ENCODE peak calls at places on chromosomes 4 and X, in four cellular contexts. Q is colonic mucosa, U is fibroblast of lung, W is mammary epithelial cell. A is an unnamed sample.

GRCh38 chr4:11632015-11632414 is 203.3 kb upstream of the HS3ST1 start:
- DNase-seq in U (no peak), Q (no peak), W (peak; percentile 88), A (no peak)

GRCh38 chrX:112083624-112084326 is 1.2 kb upstream of the TRPC5 start:
- DNase-seq in W (no peak), U (no peak), Q (no peak), A (peak; percentile 78)

GRCh38 chr4:87080462-87080861 is 140.0 kb downstream of the KLHL8 start:
- DNase-seq in U (no peak), Q (no peak), W (no peak), A (no peak)

GRCh38 chrX:40949071-40949470 is 136.2 kb upstream of the USP9X start:
- DNase-seq in Q (no peak), U (no peak), W (no peak), A (no peak)

GRCh38 chr4:90536408-90536807 is 409.2 kb downstream of the CCSER1 start:
- DNase-seq in W (no peak), U (no peak), Q (no peak), A (no peak)

GRCh38 chrX:33725556-33726232 is 406.4 kb downstream of the FAM47A start:
- DNase-seq in W (peak; percentile 16), U (no peak), Q (no peak), A (peak; percentile 76)

GRCh38 chr4:79292008-79292407 is 33.9 kb downstream of the NAA11 start:
- DNase-seq in W (no peak), U (no peak), Q (no peak), A (no peak)

GRCh38 chrX:8201896-8202331 is 30.8 kb upstream of the VCX2 start:
- DNase-seq in Q (no peak), U (peak; percentile 95), W (no peak), A (no peak)

GRCh38 chr4:16862688-16863087 is 35.8 kb downstream of the LDB2 start:
- DNase-seq in Q (no peak), W (no peak), U (peak; percentile 67), A (no peak)

GRCh38 chr4:48275247-48275646 is 5.6 kb upstream of the TEC start:
- DNase-seq in Q (no peak), W (peak; percentile 24), U (no peak), A (peak; percentile 54)

GRCh38 chrX:23901805-23902204 is 5.9 kb downstream of the APOO start:
- DNase-seq in W (peak; percentile 72), Q (peak; percentile 72), U (peak; percentile 70), A (peak; percentile 73)

GRCh38 chr4:3330682-3331081 is 37.9 kb downstream of the RGS12 start:
- DNase-seq in Q (no peak), W (no peak), U (no peak), A (peak; percentile 11)

GRCh38 chr4:114598191-114599121 is at the start of gene UGT8:
- DNase-seq in W (peak; percentile 32), Q (peak; percentile 92), U (peak; percentile 24), A (peak; percentile 89)

GRCh38 chr4:169333265-169333664 is 62.5 kb upstream of the SH3RF1 start:
- DNase-seq in W (no peak), U (no peak), Q (no peak), A (no peak)

GRCh38 chr4:112946127-112946526 is 103.3 kb upstream of the ANK2 start:
- DNase-seq in U (no peak), Q (no peak), W (no peak), A (peak; percentile 57)

GRCh38 chrX:677376-677775 is 46.8 kb downstream of the SHOX start:
- DNase-seq in W (no peak), U (no peak), Q (no peak), A (no peak)

GRCh38 chr4:153371835-153372234 is 27.3 kb downstream of the MND1 start:
- DNase-seq in Q (no peak), U (no peak), W (no peak), A (no peak)

GRCh38 chr4:55329012-55329411 is 17.0 kb upstream of the SRD5A3 start:
- DNase-seq in W (peak; percentile 9), U (no peak), Q (no peak), A (no peak)

GRCh38 chr4:17619416-17620105 is 5.1 kb downstream of the MED28 start:
- DNase-seq in Q (no peak), U (no peak), W (no peak), A (no peak)

GRCh38 chr4:143654571-143654970 is 45.9 kb downstream of the FREM3 start:
- DNase-seq in Q (no peak), W (no peak), U (no peak), A (no peak)

GRCh38 chr4:142378179-142378578 is 467.9 kb downstream of the INPP4B start:
- DNase-seq in Q (no peak), W (no peak), U (no peak), A (no peak)

GRCh38 chr4:116016201-116016600 is 902.8 kb upstream of the NDST4 start:
- DNase-seq in U (peak; percentile 76), Q (no peak), W (peak; percentile 96), A (no peak)

GRCh38 chr4:122045533-122045932 is 93.7 kb upstream of the TRPC3 start:
- DNase-seq in W (peak; percentile 88), Q (no peak), U (peak; percentile 90), A (no peak)

GRCh38 chr4:114151-114550 is 10.2 kb upstream of the ZNF718 start:
- DNase-seq in U (no peak), W (peak; percentile 40), Q (no peak), A (no peak)

GRCh38 chr4:159178147-159178541 is 75.3 kb downstream of the RAPGEF2 start:
- DNase-seq in U (peak; percentile 12), Q (no peak), W (no peak), A (no peak)

GRCh38 chrX:56309881-56310280 is 77.7 kb downstream of the KLF8 start:
- DNase-seq in Q (no peak), U (no peak), W (no peak), A (no peak)

GRCh38 chr4:170139764-170140163 is 50.0 kb upstream of the AADAT start:
- DNase-seq in Q (no peak), U (peak; percentile 74), W (peak; percentile 71), A (no peak)

GRCh38 chr4:6953751-6954380 is 44.2 kb downstream of the TBC1D14 start:
- DNase-seq in Q (peak; percentile 93), U (peak; percentile 81), W (peak; percentile 92), A (peak; percentile 96)

GRCh38 chr4:175421506-175421905 is 390.6 kb downstream of the GPM6A start:
- DNase-seq in Q (no peak), W (peak; percentile 28), U (peak; percentile 74), A (no peak)

GRCh38 chr4:65656008-65656407 is 14.3 kb downstream of the EPHA5 start:
- DNase-seq in U (no peak), Q (no peak), W (no peak), A (no peak)

GRCh38 chr4:173525118-173526033 is 4.7 kb downstream of the HAND2 start:
- DNase-seq in Q (no peak), U (no peak), W (no peak), A (peak; percentile 76)

GRCh38 chr4:173522874-173523395 is 7.1 kb downstream of the HAND2 start:
- DNase-seq in U (no peak), W (no peak), Q (no peak), A (no peak)

GRCh38 chr4:173526034-173526482 is 4.0 kb downstream of the HAND2 start:
- DNase-seq in Q (no peak), U (no peak), W (no peak), A (peak; percentile 63)

GRCh38 chr4:173522160-173522873 is 7.7 kb downstream of the HAND2 start:
- DNase-seq in U (peak; percentile 81), W (no peak), Q (peak; percentile 60), A (peak; percentile 85)

GRCh38 chr4:173524218-173525117 is 5.6 kb downstream of the HAND2 start:
- DNase-seq in U (no peak), Q (no peak), W (no peak), A (peak; percentile 61)
- H3K9ac ChIP-seq in U (no peak overlapping the region), Q (no peak overlapping the region), W (no peak overlapping the region), A (no peak overlapping the region)

GRCh38 chr4:15695240-15695699 is 7.6 kb upstream of the BST1 start:
- DNase-seq in U (peak; percentile 100), Q (no peak), W (peak; percentile 98), A (peak; percentile 86)
- H3K4me3 ChIP-seq in U (no peak overlapping the region), Q (no peak overlapping the region), W (no peak overlapping the region), A (peak overlapping the region; percentile 29)

GRCh38 chr4:187183826-187184225 is 460.2 kb upstream of the FAT1 start:
- DNase-seq in W (no peak), U (peak; percentile 9), Q (no peak), A (no peak)
- H3K9ac ChIP-seq in W (no peak overlapping the region), U (no peak overlapping the region), Q (no peak overlapping the region), A (no peak overlapping the region)

GRCh38 chrX:109735241-109735744 is 2.2 kb upstream of the ACSL4 start:
- DNase-seq in Q (no peak), W (no peak), U (no peak), A (no peak)

GRCh38 chrX:109739625-109740024 is 6.6 kb upstream of the ACSL4 start:
- DNase-seq in U (no peak), Q (no peak), W (no peak), A (no peak)

GRCh38 chrX:109732780-109733657 is at the start of gene ACSL4:
- DNase-seq in W (peak; percentile 84), U (peak; percentile 85), Q (peak; percentile 84), A (peak; percentile 91)

GRCh38 chrX:109732319-109732779 is 708 bp downstream of the ACSL4 start:
- DNase-seq in U (peak; percentile 72), W (peak; percentile 39), Q (no peak), A (no peak)

DNA sequence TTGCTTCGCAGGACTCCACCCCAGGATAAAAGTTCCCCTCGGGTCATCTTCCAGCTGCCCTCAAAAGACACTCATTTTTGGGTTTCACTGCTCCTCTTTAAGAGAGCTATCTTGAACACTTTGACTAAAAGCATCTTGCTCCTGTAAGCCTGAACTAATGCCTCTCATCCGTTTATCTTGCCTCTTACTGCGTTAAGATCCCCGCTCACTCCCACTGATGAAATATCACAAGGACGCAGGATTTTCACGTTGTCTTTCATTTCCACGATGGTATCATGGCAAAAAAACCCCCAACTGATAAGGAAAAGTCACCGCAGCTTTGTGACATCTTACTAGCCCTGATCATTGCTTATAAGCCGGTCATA is 583 bp upstream of the ACSL4 start:
- DNase-seq in Q (no peak), W (no peak), U (peak; percentile 16), A (no peak)
- H3K4me3 ChIP-seq in Q (peak overlapping the region; percentile 54), W (peak overlapping the region; percentile 50), U (peak overlapping the region; percentile 49), A (peak overlapping the region; percentile 94)

A was measured in endodermal cell.